ENCODE peak calls at places on chromosomes 5 and 9, in nine cellular contexts. X is mammary epithelial cell, D is fibroblast of lung, K is astrocyte, C is neural progenitor cell, V is epithelial cell of esophagus, J is choroid plexus epithelial cell, T is GM12878, Z is tibial nerve. N is an unnamed sample.

GRCh38 chr9:96884443-96884842 is 30.1 kb upstream of the ZNF782 start:
- DNase-seq in C (no peak), D (peak), K (peak), J (peak), Z (no peak), T (no peak), V (peak), X (peak), N (no peak)

GRCh38 chr5:104890767-104891166 is 1328.2 kb upstream of the NUDT12 start:
- DNase-seq in T (no peak), V (no peak), X (no peak), C (no peak), K (no peak), Z (no peak), J (no peak), D (no peak), N (no peak)

GRCh38 chr9:116951588-116952433 is 264.7 kb downstream of the TRIM32 start:
- DNase-seq in Z (no peak), V (peak), X (peak), J (peak), C (no peak), K (peak), T (peak), D (peak), N (no peak)

GRCh38 chr9:6838158-6838557 is 80.4 kb downstream of the KDM4C start:
- DNase-seq in T (no peak), J (peak), K (no peak), C (no peak), V (no peak), Z (no peak), D (peak), X (no peak), N (no peak)

GRCh38 chr9:78354324-78354973 is 57.5 kb downstream of the PSAT1 start:
- DNase-seq in K (no peak), D (no peak), Z (no peak), C (no peak), V (no peak), J (no peak), T (no peak), X (no peak), N (no peak)

GRCh38 chr5:150272531-150272930 is 17.0 kb downstream of the CAMK2A start:
- DNase-seq in C (peak), J (peak), V (peak), X (peak), T (no peak), Z (no peak), D (peak), K (no peak), N (no peak)

GRCh38 chr5:52177193-52177592 is 610.5 kb upstream of the ITGA1 start:
- DNase-seq in C (no peak), J (no peak), V (no peak), Z (no peak), D (no peak), K (no peak), X (no peak), T (no peak), N (no peak)

GRCh38 chr9:93130861-93131481 is 3.1 kb downstream of the NINJ1 start:
- DNase-seq in T (no peak), D (no peak), Z (peak), K (no peak), V (no peak), C (no peak), X (no peak), J (no peak), N (no peak)

GRCh38 chr9:38178282-38178681 is 109.3 kb upstream of the SHB start:
- DNase-seq in Z (no peak), J (no peak), X (peak), K (no peak), T (no peak), D (no peak), C (no peak), V (peak), N (peak)

GRCh38 chr5:95852567-95852966 is 30.0 kb upstream of the GLRX start:
- DNase-seq in D (no peak), V (no peak), X (no peak), J (no peak), T (no peak), Z (no peak), C (no peak), K (no peak), N (no peak)

GRCh38 chr9:4353236-4353635 is 53.4 kb upstream of the GLIS3 start:
- DNase-seq in J (no peak), D (no peak), T (no peak), X (no peak), V (peak), C (no peak), K (no peak), Z (no peak), N (no peak)

GRCh38 chr9:69412741-69413150 is 87.7 kb downstream of the ENTREP1 start:
- DNase-seq in Z (no peak), X (peak), D (peak), C (peak), J (peak), K (peak), T (no peak), V (peak), N (no peak)

GRCh38 chr5:60274704-60275103 is 381.2 kb upstream of the PDE4D start:
- DNase-seq in X (no peak), V (no peak), K (no peak), Z (no peak), D (no peak), T (no peak), C (no peak), J (no peak), N (no peak)

GRCh38 chr5:73232266-73233041 is 59.5 kb downstream of the TMEM174 start:
- DNase-seq in T (no peak), K (peak), C (peak), Z (no peak), J (no peak), D (no peak), V (no peak), X (no peak), N (no peak)

GRCh38 chr5:80109549-80110478 is 74.7 kb downstream of the THBS4 start:
- DNase-seq in T (peak), V (no peak), C (peak), D (no peak), X (no peak), Z (no peak), J (no peak), K (no peak), N (no peak)

GRCh38 chr5:38265546-38266179 is 7.3 kb downstream of the EGFLAM start:
- DNase-seq in C (peak), X (peak), V (peak), D (peak), J (peak), Z (peak), K (peak), T (no peak), N (peak)
- TF ChIP-seq CTCF in C (peak), X (peak), V (peak), D (peak), J (peak), Z (peak), K (peak), T (peak), N (peak)

GRCh38 chr9:104177676-104178075 is 83.6 kb downstream of the SMC2 start:
- DNase-seq in V (no peak), X (no peak), K (no peak), D (no peak), T (no peak), Z (no peak), J (no peak), C (no peak), N (no peak)

GRCh38 chr9:104173020-104173419 is 78.9 kb downstream of the SMC2 start:
- DNase-seq in X (no peak), J (no peak), V (no peak), D (no peak), K (no peak), Z (no peak), C (no peak), T (no peak), N (no peak)

DNA sequence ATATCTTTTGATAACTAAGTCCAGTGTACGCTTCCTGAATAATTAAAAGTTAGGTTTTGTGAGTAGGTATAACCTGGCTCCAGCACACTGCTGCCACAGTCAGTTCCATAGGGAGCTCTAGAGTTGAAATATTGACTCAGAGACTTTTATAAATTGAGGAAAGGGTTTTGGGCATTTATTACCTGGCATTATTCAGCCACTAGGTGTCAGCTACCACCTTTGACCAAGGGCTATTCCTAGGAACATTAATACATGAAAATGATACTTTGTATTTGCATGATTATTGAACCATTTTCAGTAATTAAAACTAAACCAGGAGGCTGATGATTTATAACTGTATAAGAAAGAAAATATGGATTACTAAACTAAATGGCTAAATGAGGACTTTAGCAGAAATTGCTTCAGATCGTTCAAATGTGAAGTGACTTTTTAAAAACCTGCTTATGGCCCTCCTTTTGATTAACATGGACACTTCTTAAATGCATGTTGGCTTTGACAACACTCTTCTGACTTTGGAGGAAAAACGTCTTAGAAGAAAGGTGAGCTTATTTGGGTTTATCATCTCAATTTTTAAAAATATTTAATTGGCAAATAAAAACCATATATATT is 83.0 kb downstream of the SMC2 start:
- DNase-seq in J (peak), K (no peak), Z (no peak), D (no peak), C (peak), X (peak), V (peak), T (no peak), N (no peak)
- TF ChIP-seq CTCF in J (peak), K (peak), Z (no peak), D (no peak), C (peak), X (peak), V (peak), T (peak), N (peak)

GRCh38 chr5:126043684-126044083 is 379.5 kb upstream of the GRAMD2B start:
- DNase-seq in X (no peak), T (no peak), C (no peak), J (no peak), K (peak), D (no peak), Z (no peak), V (no peak), N (no peak)

GRCh38 chr5:126046275-126046674 is 376.9 kb upstream of the GRAMD2B start:
- DNase-seq in T (no peak), D (no peak), C (no peak), K (no peak), Z (no peak), V (no peak), X (no peak), J (no peak), N (no peak)

GRCh38 chr5:126044931-126045565 is 378.2 kb upstream of the GRAMD2B start:
- DNase-seq in T (no peak), J (no peak), D (no peak), X (no peak), V (no peak), Z (no peak), C (no peak), K (no peak), N (no peak)

GRCh38 chr5:126044111-126044668 is 379.0 kb upstream of the GRAMD2B start:
- DNase-seq in T (no peak), Z (no peak), D (peak), X (peak), J (peak), K (peak), V (peak), C (no peak), N (no peak)

DNA sequence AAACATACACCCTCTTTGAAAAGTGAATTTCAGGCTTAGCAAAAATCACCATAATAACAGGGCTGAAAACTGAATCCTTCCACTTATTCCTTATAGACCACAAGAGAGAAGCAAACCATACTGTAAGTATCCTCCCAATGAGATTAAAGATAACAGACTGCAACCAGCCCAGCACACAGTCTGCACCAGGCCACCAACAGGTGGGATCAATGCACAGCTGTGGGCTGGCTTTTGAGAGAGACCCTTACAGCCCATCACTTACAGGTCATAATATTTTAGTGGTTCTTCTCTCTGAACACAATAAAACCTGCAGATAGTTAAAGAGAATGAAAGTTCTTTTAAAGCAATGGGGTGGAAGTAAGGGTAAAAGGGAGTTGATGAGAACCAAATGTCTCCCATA is 376.2 kb upstream of the GRAMD2B start:
- DNase-seq in C (no peak), X (no peak), T (no peak), J (no peak), Z (no peak), K (no peak), D (no peak), V (no peak), N (no peak)
- TF ChIP-seq CTCF in C (no peak), X (no peak), T (no peak), J (no peak), Z (no peak), K (no peak), D (no peak), V (no peak), N (no peak)

GRCh38 chr9:16870606-16871357 is at the start of gene BNC2:
- DNase-seq in Z (peak), J (peak), K (peak), C (peak), D (peak), T (no peak), V (no peak), X (no peak), N (no peak)
- TF ChIP-seq CTCF in Z (no peak), J (peak), K (no peak), C (peak), D (no peak), T (no peak), V (no peak), X (no peak), N (no peak)